ENCODE peak calls at places on chromosomes 7 and 10, in seven cellular contexts. K is DMS 273 treated with DMSO at 0.1 percent for 48 hours, Q is iris pigment epithelial cell, S is testis, Y is WERI-Rb-1, U is Peyer's patch, F is astrocyte of the spinal cord. V is an unnamed sample.

GRCh38 chr7:2724453-2725177 is 36.6 kb downstream of the AMZ1 start:
- DNase-seq in K (no peak), Q (no peak), S (no peak), Y (no peak), U (no peak), F (no peak), V (peak; percentile 52)

GRCh38 chr7:129670636-129671035 is 59.1 kb downstream of the NRF1 start:
- DNase-seq in K (no peak), Q (peak; percentile 62), S (no peak), Y (no peak), U (no peak), F (peak; percentile 16), V (no peak)

GRCh38 chr7:141671705-141672496 is 30.1 kb downstream of the DENND11 start:
- DNase-seq in K (no peak), Q (no peak), S (no peak), Y (no peak), U (no peak), F (no peak), V (no peak)

GRCh38 chr10:107727762-107728317 is 563.3 kb upstream of the SORCS1 start:
- DNase-seq in K (no peak), Q (peak; percentile 3), S (no peak), Y (no peak), U (no peak), F (peak; percentile 16), V (no peak)

GRCh38 chr10:17144757-17145156 is 15.1 kb upstream of the CUBN start:
- DNase-seq in K (no peak), Q (peak; percentile 27), S (no peak), Y (no peak), U (no peak), F (peak; percentile 24), V (no peak)

GRCh38 chr10:13787015-13787421 is 200.3 kb downstream of the PRPF18 start:
- DNase-seq in K (no peak), Q (peak; percentile 85), S (no peak), Y (no peak), U (peak; percentile 52), F (peak; percentile 77), V (no peak)

GRCh38 chr7:151861881-151862280 is 15.0 kb downstream of the PRKAG2 start:
- DNase-seq in K (no peak), Q (no peak), S (no peak), Y (no peak), U (no peak), F (no peak), V (no peak)

GRCh38 chr10:84395581-84395980 is 67.2 kb downstream of the CCSER2 start:
- DNase-seq in K (no peak), Q (peak; percentile 21), S (no peak), Y (no peak), U (no peak), F (no peak), V (no peak)

GRCh38 chr10:86415583-86415982 is 49.0 kb upstream of the GRID1 start:
- DNase-seq in K (no peak), Q (no peak), S (no peak), Y (no peak), U (no peak), F (no peak), V (no peak)

GRCh38 chr7:155921086-155921803 is 109.0 kb upstream of the SHH start:
- DNase-seq in K (no peak), Q (no peak), S (no peak), Y (no peak), U (no peak), F (no peak), V (no peak)

GRCh38 chr7:156015237-156016020 is 203.2 kb upstream of the SHH start:
- DNase-seq in K (no peak), Q (no peak), S (no peak), Y (no peak), U (no peak), F (no peak), V (no peak)

GRCh38 chr10:43002596-43002995 is 74.3 kb upstream of the RET start:
- DNase-seq in K (no peak), Q (no peak), S (no peak), Y (no peak), U (no peak), F (no peak), V (no peak)

V was measured in sciatic nerve.